ENCODE peak calls at places on chromosomes 2 and 18, in six cellular contexts. A is A549, W is GM06990, Q is astrocyte of the cerebellum, Y is fibroblast of pulmonary artery, H is OCI-LY7. N is an unnamed sample.

GRCh38 chr2:18630941-18631340 is 41.6 kb upstream of the NT5C1B start:
- DNase-seq in A (no peak), W (no peak), Q (no peak), Y (peak), H (no peak), N (no peak)

GRCh38 chr2:184599875-184600227 is 1.5 kb downstream of the ZNF804A start:
- DNase-seq in A (no peak), W (no peak), Q (no peak), Y (no peak), H (peak), N (no peak)

GRCh38 chr2:127004893-127005600 is 101.9 kb downstream of the BIN1 start:
- DNase-seq in A (no peak), W (no peak), Q (no peak), Y (peak), H (no peak), N (no peak)

GRCh38 chr2:203446071-203446481 is 89.0 kb downstream of the RAPH1 start:
- DNase-seq in A (no peak), W (no peak), Q (peak), Y (peak), H (no peak), N (no peak)

GRCh38 chr18:30163573-30163972 is 879.0 kb downstream of the DSC3 start:
- DNase-seq in A (no peak), W (no peak), Q (no peak), Y (no peak), H (no peak), N (no peak)

GRCh38 chr2:233025706-233026105 is 6.8 kb upstream of the NEU2 start:
- DNase-seq in A (no peak), W (no peak), Q (no peak), Y (no peak), H (no peak), N (no peak)

GRCh38 chr2:67616749-67617148 is 219.6 kb downstream of the ETAA1 start:
- DNase-seq in A (no peak), W (peak), Q (no peak), Y (peak), H (no peak), N (peak)

GRCh38 chr2:213167559-213167958 is 16.1 kb upstream of the IKZF2 start:
- DNase-seq in A (no peak), W (no peak), Q (no peak), Y (no peak), H (peak), N (no peak)

GRCh38 chr2:177445223-177445622 is 52.6 kb downstream of the AGPS start:
- DNase-seq in A (no peak), W (no peak), Q (no peak), Y (no peak), H (no peak), N (no peak)

GRCh38 chr18:8824846-8825245 is 119.5 kb downstream of the MTCL1 start:
- DNase-seq in A (no peak), W (no peak), Q (no peak), Y (no peak), H (no peak), N (no peak)

GRCh38 chr2:175834472-175834871 is 167.6 kb downstream of the LNPK start:
- DNase-seq in A (no peak), W (no peak), Q (no peak), Y (no peak), H (no peak), N (no peak)

GRCh38 chr2:178530625-178531142 is 50.4 kb downstream of the PLEKHA3 start:
- DNase-seq in A (no peak), W (peak), Q (no peak), Y (no peak), H (no peak), N (peak)

GRCh38 chr2:221649045-221649444 is 76.9 kb upstream of the EPHA4 start:
- DNase-seq in A (no peak), W (no peak), Q (peak), Y (peak), H (no peak), N (no peak)

GRCh38 chr2:25851740-25852503 is 26.4 kb downstream of the ASXL2 start:
- DNase-seq in A (peak), W (peak), Q (peak), Y (peak), H (peak), N (peak)
- H3K4me3 ChIP-seq in A (peak), W (no peak), Q (no peak), Y (peak), H (no peak), N (peak)

GRCh38 chr2:200525882-200526651 is at the start of gene SGO2:
- DNase-seq in A (peak), W (peak), Q (peak), Y (peak), H (peak), N (peak)
- TF ChIP-seq CTCF in A (no peak), W (no peak), Q (no peak), Y (peak), H (no peak), N (no peak)

GRCh38 chr2:241858206-241859016 is at the start of gene PDCD1:
- DNase-seq in A (no peak), W (peak), Q (no peak), Y (no peak), H (no peak), N (peak)
- H3K4me3 ChIP-seq in A (no peak), W (peak), Q (no peak), Y (peak), H (no peak), N (peak)

DNA sequence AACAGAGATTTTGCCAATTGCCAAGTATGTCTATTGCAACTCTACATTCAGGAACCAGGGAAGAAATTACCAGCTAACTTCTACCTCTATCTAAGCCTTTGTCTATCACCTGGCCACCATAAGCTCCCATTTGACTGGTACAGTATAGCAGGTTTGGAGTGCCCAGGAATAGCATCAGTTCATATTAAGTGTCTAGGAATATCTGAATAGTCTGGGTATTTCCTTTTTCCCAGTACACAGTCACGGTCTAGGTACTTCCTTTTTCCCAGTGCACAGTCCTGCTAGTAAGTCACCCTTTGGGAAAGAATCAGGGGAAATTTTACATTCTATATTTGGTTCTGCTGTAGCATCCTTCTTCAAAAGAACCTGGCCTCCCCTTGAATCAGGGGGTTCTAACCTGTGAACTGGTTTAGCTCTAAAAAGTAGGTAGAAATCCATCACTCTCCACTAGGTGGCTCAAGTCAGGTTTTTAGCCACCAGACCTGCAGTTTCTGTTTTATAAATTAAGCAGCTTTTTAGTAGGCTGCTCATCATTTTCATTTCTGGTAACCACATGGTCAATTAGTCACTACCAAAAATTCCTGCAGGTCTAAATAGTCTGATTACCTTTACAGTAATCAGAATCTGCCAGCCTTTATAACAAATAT is 49.3 kb upstream of the DNAJC10 start:
- DNase-seq in A (peak), W (no peak), Q (no peak), Y (peak), H (peak), N (peak)
- TF ChIP-seq CTCF in A (peak), W (peak), Q (peak), Y (peak), H (peak), N (peak)

GRCh38 chr2:104873689-104874054 is 19.8 kb downstream of the POU3F3 start:
- DNase-seq in A (no peak), W (no peak), Q (no peak), Y (no peak), H (no peak), N (no peak)
- H3K4me3 ChIP-seq in A (peak), W (no peak), Q (peak), Y (no peak), H (peak), N (peak)

DNA sequence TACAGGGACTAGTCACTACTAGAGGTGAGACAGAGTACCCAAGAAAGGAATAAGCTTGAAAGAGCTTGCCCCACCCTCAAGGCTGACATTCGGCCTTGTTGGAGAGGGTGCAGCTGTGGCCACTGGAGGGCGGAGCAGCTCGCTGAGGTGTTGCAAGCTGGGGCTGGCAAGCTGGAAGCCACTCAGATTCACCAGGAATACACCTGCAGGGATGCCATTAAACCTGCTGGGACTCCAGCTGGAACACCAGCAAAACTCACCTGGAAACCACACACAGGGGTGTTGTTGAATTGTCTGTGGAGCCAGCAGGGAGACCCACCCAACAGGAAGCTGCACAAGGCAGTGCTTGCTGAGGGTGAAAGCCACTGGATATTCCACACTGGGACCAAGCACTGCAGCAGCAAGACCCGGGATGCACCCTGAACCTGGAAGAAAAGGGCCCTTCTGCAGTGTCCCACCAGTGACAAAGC is 26.1 kb downstream of the KCTD18 start:
- DNase-seq in A (peak), W (no peak), Q (no peak), Y (peak), H (peak), N (peak)
- TF ChIP-seq CTCF in A (peak), W (peak), Q (peak), Y (peak), H (peak), N (peak)

GRCh38 chr18:26417190-26417589 is 131.2 kb downstream of the KCTD1 start:
- DNase-seq in A (no peak), W (no peak), Q (no peak), Y (no peak), H (no peak), N (no peak)

GRCh38 chr18:26416652-26417150 is 131.7 kb downstream of the KCTD1 start:
- DNase-seq in A (no peak), W (no peak), Q (no peak), Y (no peak), H (no peak), N (no peak)

GRCh38 chr18:26418225-26418624 is 130.1 kb downstream of the KCTD1 start:
- DNase-seq in A (no peak), W (no peak), Q (no peak), Y (no peak), H (no peak), N (no peak)

GRCh38 chr18:26415631-26416030 is 132.7 kb downstream of the KCTD1 start:
- DNase-seq in A (no peak), W (no peak), Q (no peak), Y (no peak), H (no peak), N (no peak)

DNA sequence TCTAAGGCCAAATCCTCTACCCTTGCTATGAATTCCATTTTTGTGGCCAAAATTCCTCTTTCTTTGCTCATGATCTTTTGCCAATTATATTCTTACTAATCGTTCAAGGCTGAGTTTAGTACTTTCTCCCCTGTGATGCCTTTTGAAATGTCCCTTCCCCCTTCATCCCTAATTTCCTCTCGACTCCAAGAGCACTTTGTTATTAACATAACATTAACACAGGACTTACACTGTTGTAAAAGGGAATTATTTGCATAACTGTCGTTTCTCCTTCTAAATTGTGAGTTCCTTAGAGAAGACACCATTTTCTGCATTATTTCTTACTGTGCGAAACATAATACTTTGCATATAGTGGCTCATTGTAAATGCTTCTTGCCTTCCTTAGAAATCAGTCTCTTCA is 133.3 kb downstream of the KCTD1 start:
- DNase-seq in A (no peak), W (no peak), Q (no peak), Y (no peak), H (no peak), N (no peak)
- H3K4me3 ChIP-seq in A (no peak), W (no peak), Q (no peak), Y (no peak), H (no peak), N (no peak)

DNA sequence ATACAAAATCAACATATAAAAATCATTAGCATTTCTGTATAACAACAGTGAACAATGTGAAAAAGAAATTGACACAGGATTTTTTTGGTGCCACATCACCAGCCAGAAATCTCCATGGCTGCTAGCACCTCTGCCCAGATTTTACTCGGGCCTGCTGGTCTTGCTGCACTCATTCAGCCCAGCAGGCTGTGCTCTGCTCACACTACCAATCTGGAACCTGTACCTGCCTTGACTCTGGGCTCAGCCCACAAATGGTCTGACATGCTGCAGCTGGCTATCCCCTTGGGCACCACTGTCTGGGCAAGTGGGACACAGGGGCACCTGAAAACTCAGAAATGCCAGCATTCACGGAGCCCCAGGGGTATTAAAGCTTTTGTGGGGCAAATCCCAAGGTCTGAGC is 392.5 kb upstream of the NRXN1 start:
- DNase-seq in A (no peak), W (no peak), Q (no peak), Y (no peak), H (no peak), N (no peak)
- TF ChIP-seq CTCF in A (no peak), W (no peak), Q (no peak), Y (no peak), H (no peak), N (no peak)

N was measured in GM12865.